ENCODE peak calls at places on chromosomes 13 and 19, in ten cellular contexts. M, U, C, Z, H, V, K, D, G and Y are unnamed samples.

GRCh38 chr19:6324757-6325156 is 8.7 kb downstream of the ACER1 start:
- DNase-seq in V (no peak), G (no peak), Z (no peak), U (no peak), K (no peak), H (no peak), D (no peak), M (no peak), C (no peak), Y (no peak)

GRCh38 chr13:93794197-93794885 is 567.7 kb downstream of the GPC6 start:
- DNase-seq in G (no peak), C (no peak), U (no peak), D (no peak), V (no peak), K (no peak), M (no peak), Z (no peak), H (no peak), Y (peak)

GRCh38 chr13:106311004-106311403 is 224.5 kb downstream of the EFNB2 start:
- DNase-seq in G (peak), U (no peak), H (peak), M (no peak), C (no peak), V (no peak), Z (no peak), D (no peak), K (no peak), Y (no peak)

GRCh38 chr13:40330950-40331349 is 335.5 kb downstream of the FOXO1 start:
- DNase-seq in V (no peak), Z (no peak), C (no peak), G (no peak), K (no peak), D (no peak), U (no peak), M (no peak), H (no peak), Y (no peak)

GRCh38 chr13:42996584-42996983 is 4.5 kb upstream of the EPSTI1 start:
- DNase-seq in U (no peak), D (no peak), K (no peak), G (peak), Z (no peak), C (no peak), M (peak), V (peak), H (peak), Y (peak)

GRCh38 chr13:57627663-57628062 is 3.9 kb upstream of the PCDH17 start:
- DNase-seq in G (peak), M (peak), H (peak), U (no peak), Z (no peak), D (no peak), K (no peak), C (no peak), V (no peak), Y (peak)

GRCh38 chr13:113917096-113917495 is 53.2 kb upstream of the GAS6 start:
- DNase-seq in H (no peak), D (peak), C (no peak), Z (no peak), K (no peak), V (no peak), U (no peak), G (no peak), M (no peak), Y (no peak)

GRCh38 chr19:13835791-13836723 is 40.8 kb downstream of the ZSWIM4 start:
- DNase-seq in U (no peak), V (no peak), C (no peak), Z (no peak), G (no peak), H (peak), M (no peak), K (no peak), D (no peak), Y (peak)

GRCh38 chr13:51058461-51059167 is 52.5 kb downstream of the C13orf42 start:
- DNase-seq in M (peak), K (no peak), Z (no peak), U (no peak), H (no peak), C (no peak), V (no peak), D (no peak), G (no peak), Y (peak)

GRCh38 chr19:53882391-53883050 is 524 bp downstream of the PRKCG start:
- DNase-seq in M (no peak), K (no peak), Z (no peak), V (no peak), D (no peak), G (no peak), C (no peak), U (no peak), H (no peak), Y (no peak)

GRCh38 chr19:52603558-52604207 is 33.6 kb downstream of the ZNF701 start:
- DNase-seq in Z (no peak), D (no peak), K (no peak), V (no peak), U (no peak), H (peak), M (peak), C (no peak), G (peak), Y (no peak)

GRCh38 chr19:3852614-3853254 is 16.1 kb downstream of the ZFR2 start:
- DNase-seq in V (peak), M (peak), C (no peak), Z (no peak), D (no peak), G (peak), K (no peak), U (no peak), H (peak), Y (peak)

GRCh38 chr19:53294786-53295441 is 27.4 kb upstream of the VN1R4 start:
- DNase-seq in V (no peak), U (no peak), H (peak), K (no peak), D (no peak), C (no peak), M (no peak), Z (no peak), G (no peak), Y (peak)

GRCh38 chr19:49102303-49102702 is 11.9 kb upstream of the LIN7B start:
- DNase-seq in Z (no peak), C (no peak), G (no peak), D (no peak), V (no peak), H (no peak), U (no peak), K (no peak), M (no peak), Y (no peak)

GRCh38 chr19:4914736-4915501 is 5.6 kb downstream of the UHRF1 start:
- DNase-seq in K (peak), M (peak), D (peak), V (peak), G (peak), H (peak), C (no peak), Z (peak), U (no peak), Y (peak)

GRCh38 chr13:111944171-111944583 is 122.8 kb upstream of the SOX1 start:
- DNase-seq in G (no peak), M (no peak), V (no peak), H (no peak), C (no peak), D (no peak), K (no peak), U (no peak), Z (no peak), Y (no peak)

GRCh38 chr19:33096005-33096404 is 15.0 kb downstream of the GPATCH1 start:
- DNase-seq in V (no peak), G (no peak), K (no peak), U (no peak), M (no peak), C (no peak), D (no peak), Z (no peak), H (no peak), Y (no peak)

GRCh38 chr19:56953411-56953810 is 112.9 kb upstream of the PEG3 start:
- DNase-seq in M (no peak), C (no peak), H (no peak), G (no peak), V (no peak), D (no peak), Z (no peak), K (no peak), U (no peak), Y (no peak)

GRCh38 chr13:88601949-88602348 is 930.8 kb downstream of the SLITRK5 start:
- DNase-seq in G (no peak), C (no peak), D (no peak), K (no peak), U (no peak), V (no peak), H (no peak), M (no peak), Z (no peak), Y (no peak)

GRCh38 chr19:35978832-35979365 is 16.1 kb upstream of the SDHAF1 start:
- DNase-seq in C (no peak), M (no peak), U (no peak), Z (no peak), D (no peak), K (no peak), V (no peak), G (no peak), H (no peak), Y (no peak)

GRCh38 chr13:33828431-33829129 is 10.6 kb downstream of the RFC3 start:
- DNase-seq in K (peak), G (no peak), Z (no peak), C (no peak), V (no peak), D (no peak), M (no peak), H (no peak), U (no peak), Y (no peak)

GRCh38 chr19:31140717-31141116 is 208.5 kb downstream of the TSHZ3 start:
- DNase-seq in K (no peak), U (no peak), D (no peak), G (peak), C (no peak), M (peak), H (peak), Z (no peak), V (no peak), Y (peak)
- TF ChIP-seq CTCF in K (no peak), U (no peak), D (no peak), G (no peak), C (no peak), M (peak), H (no peak), Z (no peak), V (no peak), Y (peak)

DNA sequence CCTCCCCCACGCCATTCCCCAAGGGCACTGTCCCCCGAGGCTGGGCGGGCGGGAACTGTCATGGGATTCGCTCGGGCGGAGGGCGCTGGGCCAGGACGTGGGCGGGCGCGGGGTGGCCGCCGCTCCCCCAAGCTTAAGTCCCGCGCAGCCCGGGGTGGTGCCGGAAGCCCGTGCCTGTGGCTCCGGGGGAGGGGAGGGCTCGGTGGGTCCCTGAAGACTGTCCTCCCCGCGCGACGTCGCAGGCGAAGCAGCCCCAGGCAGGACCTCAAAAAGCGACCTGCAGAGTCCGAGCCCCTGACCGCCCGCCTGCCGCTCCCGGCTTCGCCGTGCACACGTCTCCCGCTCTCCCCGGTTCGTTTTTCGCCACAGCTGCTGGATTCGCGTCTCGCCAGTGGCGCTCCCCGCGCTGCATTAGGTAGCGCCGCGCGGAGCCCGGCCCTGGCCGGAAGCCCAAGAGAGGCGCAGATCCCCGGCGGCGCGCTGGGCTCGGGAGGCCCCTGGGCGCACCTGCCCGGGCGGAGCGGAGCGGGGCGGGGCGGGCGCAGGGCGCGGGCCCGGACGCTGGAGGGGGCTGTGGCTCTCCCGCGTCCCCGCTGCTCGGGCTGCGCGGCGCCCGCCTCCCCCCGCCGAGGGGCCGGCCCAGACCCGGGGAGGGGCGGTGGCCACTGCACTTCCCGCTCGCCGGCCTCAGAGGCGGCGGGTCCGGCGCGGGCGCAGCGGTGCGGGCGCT is at the start of gene FARP1:
- DNase-seq in C (no peak), V (peak), K (peak), D (peak), Z (no peak), U (no peak), M (peak), G (peak), H (peak), Y (peak)
- TF ChIP-seq CTCF in C (peak), V (peak), K (peak), D (no peak), Z (peak), U (peak), M (no peak), G (no peak), H (no peak), Y (peak)

GRCh38 chr13:109271555-109271954 is 514.8 kb downstream of the IRS2 start:
- DNase-seq in Z (no peak), U (no peak), H (no peak), M (no peak), D (no peak), K (no peak), G (no peak), V (no peak), C (no peak), Y (no peak)

GRCh38 chr13:109272595-109273325 is 513.6 kb downstream of the IRS2 start:
- DNase-seq in C (no peak), U (no peak), G (peak), Z (no peak), D (no peak), H (peak), M (peak), K (no peak), V (no peak), Y (peak)

GRCh38 chr13:109273326-109273751 is 513.0 kb downstream of the IRS2 start:
- DNase-seq in M (peak), C (no peak), H (peak), G (peak), D (no peak), K (no peak), Z (no peak), V (no peak), U (no peak), Y (peak)

GRCh38 chr13:109271061-109271460 is 515.3 kb downstream of the IRS2 start:
- DNase-seq in H (no peak), C (no peak), K (no peak), Z (no peak), V (no peak), D (no peak), M (no peak), U (no peak), G (no peak), Y (no peak)

DNA sequence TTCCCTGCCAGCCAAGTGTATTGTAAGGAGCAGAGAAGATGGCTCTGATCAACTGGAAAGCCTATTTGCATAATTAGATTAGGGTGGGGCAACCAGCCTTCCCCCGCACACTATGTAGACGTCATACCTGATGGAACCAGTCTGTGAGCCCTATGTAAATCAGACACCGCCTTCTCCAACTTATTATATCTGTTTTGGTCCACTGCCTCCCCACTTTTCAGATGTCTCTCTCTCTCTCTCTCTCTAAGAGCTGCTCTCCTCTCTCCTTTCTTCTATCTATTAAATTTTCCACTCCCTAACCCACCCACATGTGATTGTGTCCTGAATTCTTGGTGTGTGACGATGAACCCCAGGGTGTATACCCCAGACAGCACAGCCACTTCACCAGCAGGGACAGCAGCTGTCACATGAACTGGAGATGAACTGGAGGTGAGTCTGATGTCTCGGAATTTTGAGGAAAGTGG is 514.4 kb downstream of the IRS2 start:
- DNase-seq in Z (no peak), M (peak), K (no peak), D (no peak), G (no peak), C (no peak), U (no peak), H (peak), V (no peak), Y (peak)
- TF ChIP-seq CTCF in Z (no peak), M (no peak), K (no peak), D (no peak), G (no peak), C (no peak), U (no peak), H (no peak), V (no peak), Y (no peak)

GRCh38 chr19:34253711-34254551 is 423 bp upstream of the GARRE1 start:
- DNase-seq in Z (peak), U (peak), M (peak), C (peak), G (no peak), K (no peak), H (no peak), D (peak), V (no peak), Y (peak)
- TF ChIP-seq CTCF in Z (no peak), U (no peak), M (no peak), C (no peak), G (no peak), K (no peak), H (no peak), D (no peak), V (no peak), Y (no peak)

DNA sequence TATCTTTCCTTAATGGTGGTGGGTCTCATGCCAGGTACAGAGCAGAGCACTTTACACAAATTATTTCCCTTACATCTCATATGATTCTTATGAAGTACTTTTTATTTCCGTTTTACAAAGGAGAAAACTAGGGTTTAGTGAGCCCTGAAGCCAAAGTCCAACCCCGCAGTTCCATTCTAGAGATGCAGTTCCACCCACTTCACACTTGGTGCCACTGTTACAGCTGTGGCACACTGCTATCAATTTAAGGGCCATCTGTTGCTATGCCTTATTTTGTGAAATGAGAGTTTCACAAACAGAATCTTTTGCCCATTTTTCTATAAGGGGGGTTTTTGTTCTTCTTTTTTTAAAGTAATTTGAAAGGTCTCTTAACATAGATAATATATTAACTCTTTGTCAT is 12.9 kb downstream of the MIPEP start:
- DNase-seq in G (peak), M (peak), C (no peak), K (no peak), U (no peak), H (peak), Z (no peak), V (no peak), D (no peak), Y (no peak)
- TF ChIP-seq CTCF in G (peak), M (peak), C (no peak), K (no peak), U (peak), H (peak), Z (no peak), V (peak), D (no peak), Y (peak)

GRCh38 chr13:75797256-75797655 is 161.1 kb downstream of the LMO7 start:
- DNase-seq in Z (no peak), D (no peak), C (no peak), M (no peak), V (no peak), U (no peak), G (no peak), H (no peak), K (no peak), Y (no peak)

GRCh38 chr13:75795274-75795673 is 159.1 kb downstream of the LMO7 start:
- DNase-seq in V (no peak), C (no peak), G (no peak), M (no peak), U (no peak), Z (no peak), D (no peak), H (no peak), K (no peak), Y (no peak)

GRCh38 chr13:75796825-75797224 is 160.7 kb downstream of the LMO7 start:
- DNase-seq in U (no peak), V (no peak), C (no peak), Z (no peak), D (no peak), H (no peak), K (no peak), G (no peak), M (no peak), Y (no peak)

GRCh38 chr13:75798353-75799245 is 162.5 kb downstream of the LMO7 start:
- DNase-seq in M (peak), D (no peak), V (no peak), K (no peak), H (peak), G (peak), C (no peak), Z (no peak), U (no peak), Y (peak)

GRCh38 chr13:75797719-75798118 is 161.6 kb downstream of the LMO7 start:
- DNase-seq in G (no peak), K (no peak), Z (no peak), H (no peak), M (no peak), U (no peak), V (no peak), D (no peak), C (no peak), Y (no peak)
- TF ChIP-seq CTCF in G (no peak), K (no peak), Z (no peak), H (no peak), M (no peak), U (no peak), V (no peak), D (no peak), C (no peak), Y (no peak)

GRCh38 chr19:37077929-37078716 is at the start of gene ZNF420:
- DNase-seq in D (peak), Z (peak), K (peak), M (peak), C (peak), U (peak), V (peak), G (peak), H (peak), Y (peak)
- TF ChIP-seq CTCF in D (no peak), Z (no peak), K (no peak), M (no peak), C (no peak), U (no peak), V (no peak), G (no peak), H (no peak), Y (no peak)